ENCODE peak calls at places on chromosomes 13 and 19, in eight cellular contexts. One of them, this sample, is unnamed.

GRCh38 chr19:2249880-2250764 is 999 bp downstream of the AMH start:
- DNase-seq in M059J: no peak
- DNase-seq in NCI-H1048: no peak
- DNase-seq in HT1080: no peak
- DNase-seq in stimulated activated CD8-positive, alpha-beta memory T cell treated with anti-CD3 and anti-CD28 coated beads, Interleukin-15, amount 100 ng/mL, for 24 hours: no peak
- DNase-seq in stromal cell of bone marrow: no peak
- DNase-seq in SK-N-SH: peak; percentile 36
- DNase-seq in NCI-H2029 treated with DMSO at 0.1 percent for 48 hours: no peak
- DNase-seq in this sample: no peak

GRCh38 chr13:98681017-98681416 is 71.5 kb downstream of the SLC15A1 start:
- DNase-seq in SK-N-SH: no peak
- DNase-seq in M059J: no peak
- DNase-seq in HT1080: no peak
- DNase-seq in stromal cell of bone marrow: no peak
- DNase-seq in NCI-H1048: no peak
- DNase-seq in stimulated activated CD8-positive, alpha-beta memory T cell treated with anti-CD3 and anti-CD28 coated beads, Interleukin-15, amount 100 ng/mL, for 24 hours: no peak
- DNase-seq in NCI-H2029 treated with DMSO at 0.1 percent for 48 hours: no peak
- DNase-seq in this sample: no peak

GRCh38 chr19:7679017-7679720 is 1.5 kb upstream of the TRAPPC5 start:
- DNase-seq in HT1080: no peak
- DNase-seq in NCI-H2029 treated with DMSO at 0.1 percent for 48 hours: no peak
- DNase-seq in stimulated activated CD8-positive, alpha-beta memory T cell treated with anti-CD3 and anti-CD28 coated beads, Interleukin-15, amount 100 ng/mL, for 24 hours: no peak
- DNase-seq in stromal cell of bone marrow: no peak
- DNase-seq in M059J: peak; percentile 18
- DNase-seq in NCI-H1048: no peak
- DNase-seq in SK-N-SH: peak; percentile 57
- DNase-seq in this sample: peak; percentile 42

GRCh38 chr13:26616126-26616525 is 58.6 kb downstream of the WASF3 start:
- DNase-seq in HT1080: peak; percentile 79
- DNase-seq in stimulated activated CD8-positive, alpha-beta memory T cell treated with anti-CD3 and anti-CD28 coated beads, Interleukin-15, amount 100 ng/mL, for 24 hours: no peak
- DNase-seq in M059J: peak; percentile 72
- DNase-seq in NCI-H2029 treated with DMSO at 0.1 percent for 48 hours: no peak
- DNase-seq in stromal cell of bone marrow: peak; percentile 39
- DNase-seq in NCI-H1048: no peak
- DNase-seq in SK-N-SH: no peak
- DNase-seq in this sample: no peak

GRCh38 chr19:4115818-4116385 is 8.0 kb downstream of the MAP2K2 start:
- DNase-seq in HT1080: no peak
- DNase-seq in stromal cell of bone marrow: no peak
- DNase-seq in SK-N-SH: peak; percentile 11
- DNase-seq in NCI-H2029 treated with DMSO at 0.1 percent for 48 hours: no peak
- DNase-seq in M059J: no peak
- DNase-seq in NCI-H1048: no peak
- DNase-seq in stimulated activated CD8-positive, alpha-beta memory T cell treated with anti-CD3 and anti-CD28 coated beads, Interleukin-15, amount 100 ng/mL, for 24 hours: no peak
- DNase-seq in this sample: no peak

GRCh38 chr13:30047154-30047874 is 196.9 kb upstream of the UBL3 start:
- DNase-seq in M059J: peak; percentile 55
- DNase-seq in stimulated activated CD8-positive, alpha-beta memory T cell treated with anti-CD3 and anti-CD28 coated beads, Interleukin-15, amount 100 ng/mL, for 24 hours: no peak
- DNase-seq in SK-N-SH: no peak
- DNase-seq in HT1080: no peak
- DNase-seq in NCI-H2029 treated with DMSO at 0.1 percent for 48 hours: no peak
- DNase-seq in stromal cell of bone marrow: no peak
- DNase-seq in NCI-H1048: no peak
- DNase-seq in this sample: no peak

GRCh38 chr13:112790735-112791641 is 101.2 kb downstream of the ATP11A start:
- DNase-seq in M059J: no peak
- DNase-seq in stimulated activated CD8-positive, alpha-beta memory T cell treated with anti-CD3 and anti-CD28 coated beads, Interleukin-15, amount 100 ng/mL, for 24 hours: no peak
- DNase-seq in NCI-H2029 treated with DMSO at 0.1 percent for 48 hours: no peak
- DNase-seq in stromal cell of bone marrow: no peak
- DNase-seq in HT1080: no peak
- DNase-seq in SK-N-SH: no peak
- DNase-seq in NCI-H1048: no peak
- DNase-seq in this sample: no peak

GRCh38 chr13:45156565-45157361 is 36.5 kb downstream of the GTF2F2 start:
- DNase-seq in NCI-H2029 treated with DMSO at 0.1 percent for 48 hours: no peak
- DNase-seq in HT1080: no peak
- DNase-seq in NCI-H1048: no peak
- DNase-seq in stimulated activated CD8-positive, alpha-beta memory T cell treated with anti-CD3 and anti-CD28 coated beads, Interleukin-15, amount 100 ng/mL, for 24 hours: no peak
- DNase-seq in M059J: no peak
- DNase-seq in SK-N-SH: no peak
- DNase-seq in stromal cell of bone marrow: no peak
- DNase-seq in this sample: no peak

GRCh38 chr13:102495663-102496062 is 93.8 kb upstream of the FGF14 start:
- DNase-seq in stimulated activated CD8-positive, alpha-beta memory T cell treated with anti-CD3 and anti-CD28 coated beads, Interleukin-15, amount 100 ng/mL, for 24 hours: no peak
- DNase-seq in HT1080: no peak
- DNase-seq in M059J: no peak
- DNase-seq in NCI-H1048: no peak
- DNase-seq in stromal cell of bone marrow: no peak
- DNase-seq in NCI-H2029 treated with DMSO at 0.1 percent for 48 hours: no peak
- DNase-seq in SK-N-SH: no peak
- DNase-seq in this sample: no peak

GRCh38 chr19:35322014-35322413 is 7.0 kb upstream of the CD22 start:
- DNase-seq in stimulated activated CD8-positive, alpha-beta memory T cell treated with anti-CD3 and anti-CD28 coated beads, Interleukin-15, amount 100 ng/mL, for 24 hours: no peak
- DNase-seq in NCI-H1048: no peak
- DNase-seq in HT1080: no peak
- DNase-seq in M059J: no peak
- DNase-seq in SK-N-SH: no peak
- DNase-seq in NCI-H2029 treated with DMSO at 0.1 percent for 48 hours: no peak
- DNase-seq in stromal cell of bone marrow: no peak
- DNase-seq in this sample: no peak

GRCh38 chr19:7773841-7774240 is 10.8 kb downstream of the CLEC4M start:
- DNase-seq in stimulated activated CD8-positive, alpha-beta memory T cell treated with anti-CD3 and anti-CD28 coated beads, Interleukin-15, amount 100 ng/mL, for 24 hours: no peak
- DNase-seq in SK-N-SH: no peak
- DNase-seq in NCI-H1048: no peak
- DNase-seq in HT1080: no peak
- DNase-seq in NCI-H2029 treated with DMSO at 0.1 percent for 48 hours: no peak
- DNase-seq in stromal cell of bone marrow: no peak
- DNase-seq in M059J: no peak
- DNase-seq in this sample: no peak

GRCh38 chr13:111344471-111345191 is 24.2 kb downstream of the TEX29 start:
- DNase-seq in HT1080: peak; percentile 25
- DNase-seq in stimulated activated CD8-positive, alpha-beta memory T cell treated with anti-CD3 and anti-CD28 coated beads, Interleukin-15, amount 100 ng/mL, for 24 hours: no peak
- DNase-seq in stromal cell of bone marrow: no peak
- DNase-seq in NCI-H2029 treated with DMSO at 0.1 percent for 48 hours: peak; percentile 99
- DNase-seq in SK-N-SH: no peak
- DNase-seq in NCI-H1048: no peak
- DNase-seq in M059J: peak; percentile 28
- DNase-seq in this sample: no peak

This sample was measured in SK-N-DZ.